ENCODE peak calls at places on chromosomes 12 and 14, in four cellular contexts. P is nephron progenitor cell, H is left cardiac atrium, D is bronchial epithelial cell. Z is an unnamed sample.

GRCh38 chr14:29643415-29644206 is 284.0 kb downstream of the PRKD1 start:
- DNase-seq in P (no peak), H (no peak), D (peak), Z (no peak)

GRCh38 chr12:64323476-64324225 is 66.9 kb downstream of the C12orf56 start:
- DNase-seq in P (no peak), H (no peak), D (peak), Z (no peak)

GRCh38 chr12:76113800-76114757 is 29.6 kb upstream of the NAP1L1 start:
- DNase-seq in P (no peak), H (no peak), D (peak), Z (no peak)

GRCh38 chr12:53061404-53062010 is 11.6 kb downstream of the TNS2 start:
- DNase-seq in P (no peak), H (no peak), D (peak), Z (peak)

GRCh38 chr12:119869720-119870119 is 7.4 kb downstream of the CIT start:
- DNase-seq in P (no peak), H (peak), D (peak), Z (peak)

GRCh38 chr12:109739747-109740693 is 26.4 kb downstream of the FAM222A start:
- DNase-seq in P (peak), H (peak), D (no peak), Z (peak)

GRCh38 chr12:32115404-32116104 is 8.9 kb downstream of the BICD1 start:
- DNase-seq in P (no peak), H (peak), D (peak), Z (peak)

GRCh38 chr12:57603758-57604453 is 718 bp upstream of the DTX3 start:
- DNase-seq in P (no peak), H (peak), D (peak), Z (peak)

GRCh38 chr12:127660961-127661360 is 606.0 kb upstream of the TMEM132C start:
- DNase-seq in P (no peak), H (no peak), D (no peak), Z (no peak)

GRCh38 chr12:120668091-120668796 is 18.7 kb upstream of the MLEC start:
- DNase-seq in P (no peak), H (no peak), D (no peak), Z (no peak)

GRCh38 chr14:69002069-69002468 is 23.0 kb upstream of the ACTN1 start:
- DNase-seq in P (no peak), H (peak), D (peak), Z (no peak)

GRCh38 chr12:49539406-49540228 is 787 bp downstream of the KCNH3 start:
- DNase-seq in P (no peak), H (no peak), D (no peak), Z (no peak)

GRCh38 chr12:47071241-47071852 is 8.1 kb upstream of the PCED1B start:
- DNase-seq in P (no peak), H (no peak), D (no peak), Z (no peak)

GRCh38 chr12:13075114-13075471 is 28.4 kb downstream of the GSG1 start:
- DNase-seq in P (no peak), H (no peak), D (no peak), Z (no peak)

GRCh38 chr14:72699852-72700257 is 194.0 kb downstream of the DPF3 start:
- DNase-seq in P (no peak), H (peak), D (peak), Z (peak)

GRCh38 chr14:94051779-94052178 is 25.6 kb downstream of the OTUB2 start:
- DNase-seq in P (no peak), H (no peak), D (no peak), Z (no peak)

GRCh38 chr12:43847427-43847826 is 11.5 kb downstream of the TMEM117 start:
- DNase-seq in P (no peak), H (no peak), D (peak), Z (no peak)

GRCh38 chr14:100246809-100247428 is 8.0 kb downstream of the YY1 start:
- DNase-seq in P (no peak), H (no peak), D (peak), Z (no peak)

GRCh38 chr14:103817595-103817994 is 29.8 kb downstream of the PPP1R13B start:
- DNase-seq in P (no peak), H (no peak), D (no peak), Z (no peak)

GRCh38 chr12:71503579-71504470 is 64.2 kb downstream of the LGR5 start:
- DNase-seq in P (peak), H (no peak), D (no peak), Z (no peak)

GRCh38 chr14:102951034-102951433 is 28.6 kb downstream of the AMN start:
- DNase-seq in P (no peak), H (no peak), D (no peak), Z (no peak)

GRCh38 chr12:127516467-127516866 is 750.5 kb upstream of the TMEM132C start:
- DNase-seq in P (no peak), H (no peak), D (no peak), Z (no peak)

GRCh38 chr14:77502109-77502782 is 3.6 kb upstream of the ISM2 start:
- DNase-seq in P (no peak), H (no peak), D (no peak), Z (no peak)

GRCh38 chr12:127293507-127294310 is 973.3 kb upstream of the TMEM132C start:
- DNase-seq in P (peak), H (peak), D (peak), Z (peak)

GRCh38 chr14:50816419-50817047 is 14.4 kb downstream of the NIN start:
- DNase-seq in P (no peak), H (no peak), D (no peak), Z (no peak)

GRCh38 chr14:94269156-94269555 is 23.9 kb downstream of the SERPINA10 start:
- DNase-seq in P (no peak), H (no peak), D (no peak), Z (no peak)

GRCh38 chr12:54987611-54988231 is 3.2 kb upstream of the TESPA1 start:
- DNase-seq in P (no peak), H (no peak), D (no peak), Z (no peak)

GRCh38 chr12:80313184-80313583 is 130.9 kb upstream of the PTPRQ start:
- DNase-seq in P (no peak), H (no peak), D (peak), Z (no peak)

GRCh38 chr12:28328967-28329366 is 138.7 kb downstream of the CCDC91 start:
- DNase-seq in P (no peak), H (no peak), D (peak), Z (no peak)

GRCh38 chr14:88562532-88562830 is 356 bp upstream of the ZC3H14 start:
- DNase-seq in P (no peak), H (no peak), D (no peak), Z (no peak)

GRCh38 chr12:59699408-59700144 is 103.7 kb downstream of the SLC16A7 start:
- DNase-seq in P (no peak), H (no peak), D (peak), Z (no peak)

GRCh38 chr12:51460519-51460918 is 35.9 kb downstream of the SLC4A8 start:
- DNase-seq in P (no peak), H (no peak), D (no peak), Z (no peak)

GRCh38 chr12:109385339-109386078 is 37.8 kb downstream of the MYO1H start:
- DNase-seq in P (no peak), H (peak), D (peak), Z (peak)

GRCh38 chr12:91542048-91542447 is 359.4 kb upstream of the DCN start:
- DNase-seq in P (peak), H (no peak), D (no peak), Z (no peak)

GRCh38 chr12:51368640-51369517 is 22.3 kb downstream of the GALNT6 start:
- DNase-seq in P (no peak), H (peak), D (no peak), Z (peak)

GRCh38 chr12:5243014-5243413 is 188.9 kb upstream of the NTF3 start:
- DNase-seq in P (no peak), H (no peak), D (no peak), Z (no peak)